ENCODE peak calls at places on chromosomes 7 and 10, in seven cellular contexts. One of them, this sample, is unnamed.

GRCh38 chr7:77799078-77799964 is 748 bp downstream of the PHTF2 start:
- DNase-seq in fibroblast of pulmonary artery: peak
- DNase-seq in colonic mucosa: peak
- DNase-seq in sigmoid colon: peak
- DNase-seq in osteocyte: no peak
- DNase-seq in brain microvascular endothelial cell: peak
- DNase-seq in SK-N-SH: peak
- DNase-seq in this sample: no peak

GRCh38 chr7:28732037-28732869 is 225.9 kb downstream of the TRIL start:
- DNase-seq in osteocyte: peak
- DNase-seq in brain microvascular endothelial cell: peak
- DNase-seq in SK-N-SH: no peak
- DNase-seq in fibroblast of pulmonary artery: peak
- DNase-seq in colonic mucosa: no peak
- DNase-seq in sigmoid colon: no peak
- DNase-seq in this sample: peak

GRCh38 chr7:67625257-67625713 is 628.7 kb downstream of the TYW1 start:
- DNase-seq in fibroblast of pulmonary artery: peak
- DNase-seq in brain microvascular endothelial cell: peak
- DNase-seq in SK-N-SH: peak
- DNase-seq in osteocyte: peak
- DNase-seq in colonic mucosa: peak
- DNase-seq in sigmoid colon: peak
- DNase-seq in this sample: no peak

GRCh38 chr7:142813262-142813661 is 41.6 kb upstream of the EPHB6 start:
- DNase-seq in brain microvascular endothelial cell: peak
- DNase-seq in colonic mucosa: no peak
- DNase-seq in osteocyte: no peak
- DNase-seq in fibroblast of pulmonary artery: peak
- DNase-seq in SK-N-SH: no peak
- DNase-seq in sigmoid colon: no peak
- DNase-seq in this sample: peak

GRCh38 chr10:43287056-43288007 is 20.5 kb upstream of the RASGEF1A start:
- DNase-seq in brain microvascular endothelial cell: no peak
- DNase-seq in SK-N-SH: no peak
- DNase-seq in fibroblast of pulmonary artery: peak
- DNase-seq in sigmoid colon: no peak
- DNase-seq in colonic mucosa: peak
- DNase-seq in osteocyte: no peak
- DNase-seq in this sample: no peak

GRCh38 chr7:42269161-42269560 is 32.2 kb upstream of the GLI3 start:
- DNase-seq in brain microvascular endothelial cell: no peak
- DNase-seq in sigmoid colon: no peak
- DNase-seq in SK-N-SH: no peak
- DNase-seq in colonic mucosa: no peak
- DNase-seq in fibroblast of pulmonary artery: no peak
- DNase-seq in osteocyte: no peak
- DNase-seq in this sample: no peak

GRCh38 chr7:55966851-55967250 is 2.5 kb downstream of the NIPSNAP2 start:
- DNase-seq in sigmoid colon: no peak
- DNase-seq in osteocyte: no peak
- DNase-seq in SK-N-SH: no peak
- DNase-seq in brain microvascular endothelial cell: no peak
- DNase-seq in colonic mucosa: no peak
- DNase-seq in fibroblast of pulmonary artery: no peak
- DNase-seq in this sample: no peak

GRCh38 chr10:13450078-13450477 is 78.7 kb downstream of the BEND7 start:
- DNase-seq in sigmoid colon: no peak
- DNase-seq in brain microvascular endothelial cell: no peak
- DNase-seq in fibroblast of pulmonary artery: peak
- DNase-seq in osteocyte: no peak
- DNase-seq in SK-N-SH: no peak
- DNase-seq in colonic mucosa: no peak
- DNase-seq in this sample: peak

GRCh38 chr10:43068781-43069515 is 7.9 kb upstream of the RET start:
- DNase-seq in brain microvascular endothelial cell: no peak
- DNase-seq in fibroblast of pulmonary artery: no peak
- DNase-seq in sigmoid colon: no peak
- DNase-seq in osteocyte: no peak
- DNase-seq in SK-N-SH: no peak
- DNase-seq in colonic mucosa: no peak
- DNase-seq in this sample: no peak

GRCh38 chr10:454860-455259 is 234.6 kb downstream of the DIP2C start:
- DNase-seq in osteocyte: no peak
- DNase-seq in sigmoid colon: peak
- DNase-seq in colonic mucosa: no peak
- DNase-seq in brain microvascular endothelial cell: peak
- DNase-seq in SK-N-SH: no peak
- DNase-seq in fibroblast of pulmonary artery: peak
- DNase-seq in this sample: peak

GRCh38 chr10:59098811-59099452 is 77.5 kb upstream of the PHYHIPL start:
- DNase-seq in osteocyte: no peak
- DNase-seq in fibroblast of pulmonary artery: no peak
- DNase-seq in brain microvascular endothelial cell: no peak
- DNase-seq in SK-N-SH: peak
- DNase-seq in colonic mucosa: no peak
- DNase-seq in sigmoid colon: no peak
- DNase-seq in this sample: peak

GRCh38 chr7:100016209-100016901 is 959 bp downstream of the ZKSCAN1 start:
- DNase-seq in brain microvascular endothelial cell: peak
- DNase-seq in SK-N-SH: peak
- DNase-seq in osteocyte: no peak
- DNase-seq in colonic mucosa: peak
- DNase-seq in fibroblast of pulmonary artery: no peak
- DNase-seq in sigmoid colon: no peak
- DNase-seq in this sample: no peak

GRCh38 chr7:154474903-154475520 is 422.8 kb downstream of the DPP6 start:
- DNase-seq in brain microvascular endothelial cell: no peak
- DNase-seq in SK-N-SH: no peak
- DNase-seq in fibroblast of pulmonary artery: no peak
- DNase-seq in osteocyte: no peak
- DNase-seq in sigmoid colon: no peak
- DNase-seq in colonic mucosa: no peak
- DNase-seq in this sample: no peak

GRCh38 chr10:42975558-42976352 is 101.1 kb upstream of the RET start:
- DNase-seq in osteocyte: peak
- DNase-seq in fibroblast of pulmonary artery: no peak
- DNase-seq in colonic mucosa: no peak
- DNase-seq in sigmoid colon: peak
- DNase-seq in brain microvascular endothelial cell: no peak
- DNase-seq in SK-N-SH: peak
- DNase-seq in this sample: no peak

GRCh38 chr7:37108615-37109014 is 340.0 kb downstream of the ELMO1 start:
- DNase-seq in SK-N-SH: no peak
- DNase-seq in sigmoid colon: no peak
- DNase-seq in fibroblast of pulmonary artery: no peak
- DNase-seq in brain microvascular endothelial cell: no peak
- DNase-seq in osteocyte: no peak
- DNase-seq in colonic mucosa: no peak
- DNase-seq in this sample: no peak

GRCh38 chr7:158774916-158775315 is 54.4 kb downstream of the ESYT2 start:
- DNase-seq in brain microvascular endothelial cell: no peak
- DNase-seq in fibroblast of pulmonary artery: no peak
- DNase-seq in colonic mucosa: no peak
- DNase-seq in SK-N-SH: no peak
- DNase-seq in sigmoid colon: no peak
- DNase-seq in osteocyte: no peak
- DNase-seq in this sample: no peak

GRCh38 chr7:47795631-47796030 is 152.6 kb downstream of the PKD1L1 start:
- DNase-seq in sigmoid colon: no peak
- DNase-seq in fibroblast of pulmonary artery: peak
- DNase-seq in osteocyte: no peak
- DNase-seq in SK-N-SH: no peak
- DNase-seq in colonic mucosa: no peak
- DNase-seq in brain microvascular endothelial cell: peak
- DNase-seq in this sample: peak

GRCh38 chr7:132386249-132386681 is 190.0 kb downstream of the PLXNA4 start:
- DNase-seq in fibroblast of pulmonary artery: peak
- DNase-seq in colonic mucosa: peak
- DNase-seq in brain microvascular endothelial cell: no peak
- DNase-seq in sigmoid colon: no peak
- DNase-seq in SK-N-SH: peak
- DNase-seq in osteocyte: peak
- DNase-seq in this sample: no peak

GRCh38 chr7:102994567-102994966 is 80.0 kb downstream of the FBXL13 start:
- DNase-seq in brain microvascular endothelial cell: no peak
- DNase-seq in SK-N-SH: no peak
- DNase-seq in sigmoid colon: no peak
- DNase-seq in colonic mucosa: no peak
- DNase-seq in fibroblast of pulmonary artery: no peak
- DNase-seq in osteocyte: no peak
- DNase-seq in this sample: no peak

GRCh38 chr7:157409753-157410727 is 73.2 kb downstream of the DNAJB6 start:
- DNase-seq in colonic mucosa: no peak
- DNase-seq in osteocyte: peak
- DNase-seq in SK-N-SH: no peak
- DNase-seq in sigmoid colon: no peak
- DNase-seq in fibroblast of pulmonary artery: no peak
- DNase-seq in brain microvascular endothelial cell: no peak
- DNase-seq in this sample: no peak

GRCh38 chr10:5268743-5269142 is 72.1 kb downstream of the AKR1C4 start:
- DNase-seq in SK-N-SH: no peak
- DNase-seq in brain microvascular endothelial cell: no peak
- DNase-seq in fibroblast of pulmonary artery: no peak
- DNase-seq in colonic mucosa: no peak
- DNase-seq in osteocyte: no peak
- DNase-seq in sigmoid colon: no peak
- DNase-seq in this sample: no peak

GRCh38 chr7:104643587-104644217 is 315.3 kb downstream of the LHFPL3 start:
- DNase-seq in brain microvascular endothelial cell: peak
- DNase-seq in colonic mucosa: no peak
- DNase-seq in SK-N-SH: peak
- DNase-seq in fibroblast of pulmonary artery: peak
- DNase-seq in osteocyte: no peak
- DNase-seq in sigmoid colon: no peak
- DNase-seq in this sample: no peak

GRCh38 chr10:16314259-16314658 is 122.6 kb upstream of the PTER start:
- DNase-seq in SK-N-SH: peak
- DNase-seq in brain microvascular endothelial cell: no peak
- DNase-seq in sigmoid colon: no peak
- DNase-seq in osteocyte: no peak
- DNase-seq in colonic mucosa: no peak
- DNase-seq in fibroblast of pulmonary artery: no peak
- DNase-seq in this sample: no peak
- TF ChIP-seq CTCF in SK-N-SH: no peak
- TF ChIP-seq CTCF in brain microvascular endothelial cell: no peak
- TF ChIP-seq CTCF in sigmoid colon: no peak
- TF ChIP-seq CTCF in osteocyte: no peak
- TF ChIP-seq CTCF in colonic mucosa: no peak
- TF ChIP-seq CTCF in fibroblast of pulmonary artery: no peak
- TF ChIP-seq CTCF in this sample: no peak

GRCh38 chr10:114403545-114404161 is 649 bp downstream of the AFAP1L2 start:
- DNase-seq in fibroblast of pulmonary artery: no peak
- DNase-seq in osteocyte: no peak
- DNase-seq in SK-N-SH: peak
- DNase-seq in sigmoid colon: peak
- DNase-seq in brain microvascular endothelial cell: no peak
- DNase-seq in colonic mucosa: peak
- DNase-seq in this sample: no peak
- TF ChIP-seq CTCF in fibroblast of pulmonary artery: peak
- TF ChIP-seq CTCF in osteocyte: peak
- TF ChIP-seq CTCF in SK-N-SH: peak
- TF ChIP-seq CTCF in sigmoid colon: no peak
- TF ChIP-seq CTCF in brain microvascular endothelial cell: peak
- TF ChIP-seq CTCF in colonic mucosa: no peak
- TF ChIP-seq CTCF in this sample: no peak

GRCh38 chr7:134943785-134944400 is 42.4 kb upstream of the AGBL3 start:
- DNase-seq in colonic mucosa: no peak
- DNase-seq in brain microvascular endothelial cell: no peak
- DNase-seq in SK-N-SH: peak
- DNase-seq in osteocyte: no peak
- DNase-seq in sigmoid colon: no peak
- DNase-seq in fibroblast of pulmonary artery: peak
- DNase-seq in this sample: no peak
- TF ChIP-seq CTCF in colonic mucosa: no peak
- TF ChIP-seq CTCF in brain microvascular endothelial cell: peak
- TF ChIP-seq CTCF in SK-N-SH: peak
- TF ChIP-seq CTCF in osteocyte: peak
- TF ChIP-seq CTCF in sigmoid colon: no peak
- TF ChIP-seq CTCF in fibroblast of pulmonary artery: peak
- TF ChIP-seq CTCF in this sample: peak

GRCh38 chr10:93006435-93007039 is 54.1 kb upstream of the CYP26C1 start:
- DNase-seq in SK-N-SH: peak
- DNase-seq in brain microvascular endothelial cell: peak
- DNase-seq in sigmoid colon: no peak
- DNase-seq in osteocyte: no peak
- DNase-seq in fibroblast of pulmonary artery: peak
- DNase-seq in colonic mucosa: no peak
- DNase-seq in this sample: peak
- TF ChIP-seq CTCF in SK-N-SH: peak
- TF ChIP-seq CTCF in brain microvascular endothelial cell: peak
- TF ChIP-seq CTCF in sigmoid colon: no peak
- TF ChIP-seq CTCF in osteocyte: peak
- TF ChIP-seq CTCF in fibroblast of pulmonary artery: peak
- TF ChIP-seq CTCF in colonic mucosa: peak
- TF ChIP-seq CTCF in this sample: peak